ENCODE peak calls at places on chromosomes 11 and 22, in seven cellular contexts. One of them, this sample, is unnamed.

GRCh38 chr22:41197808-41198585 is 7.1 kb upstream of the L3MBTL2 start:
- DNase-seq in cardiac muscle cell: no peak
- DNase-seq in stomach: peak; percentile 50
- DNase-seq in pancreas: no peak
- DNase-seq in heart right ventricle: no peak
- DNase-seq in CD8-positive, alpha-beta memory T cell: peak; percentile 73
- DNase-seq in endothelial cell of umbilical vein: peak; percentile 73
- DNase-seq in this sample: no peak

GRCh38 chr11:65493367-65494176 is 5.3 kb upstream of the MALAT1 start:
- DNase-seq in pancreas: peak; percentile 68
- DNase-seq in stomach: peak; percentile 88
- DNase-seq in endothelial cell of umbilical vein: peak; percentile 87
- DNase-seq in heart right ventricle: peak; percentile 86
- DNase-seq in cardiac muscle cell: peak; percentile 93
- DNase-seq in CD8-positive, alpha-beta memory T cell: no peak
- DNase-seq in this sample: no peak

GRCh38 chr11:11243790-11244469 is 109.1 kb downstream of the CSNK2A3 start:
- DNase-seq in CD8-positive, alpha-beta memory T cell: peak; percentile 64
- DNase-seq in stomach: no peak
- DNase-seq in endothelial cell of umbilical vein: peak; percentile 34
- DNase-seq in heart right ventricle: peak; percentile 70
- DNase-seq in pancreas: no peak
- DNase-seq in cardiac muscle cell: peak; percentile 20
- DNase-seq in this sample: peak; percentile 2

GRCh38 chr11:67640758-67641113 is 1.2 kb upstream of the TBX10 start:
- DNase-seq in cardiac muscle cell: no peak
- DNase-seq in pancreas: no peak
- DNase-seq in heart right ventricle: no peak
- DNase-seq in CD8-positive, alpha-beta memory T cell: no peak
- DNase-seq in stomach: no peak
- DNase-seq in endothelial cell of umbilical vein: no peak
- DNase-seq in this sample: no peak

GRCh38 chr22:19565921-19566598 is 41.9 kb upstream of the CLDN5 start:
- DNase-seq in stomach: no peak
- DNase-seq in heart right ventricle: no peak
- DNase-seq in endothelial cell of umbilical vein: peak; percentile 98
- DNase-seq in CD8-positive, alpha-beta memory T cell: no peak
- DNase-seq in pancreas: no peak
- DNase-seq in cardiac muscle cell: no peak
- DNase-seq in this sample: no peak

GRCh38 chr11:79312591-79313267 is 128.1 kb downstream of the TENM4 start:
- DNase-seq in cardiac muscle cell: peak; percentile 7
- DNase-seq in CD8-positive, alpha-beta memory T cell: no peak
- DNase-seq in endothelial cell of umbilical vein: no peak
- DNase-seq in pancreas: no peak
- DNase-seq in heart right ventricle: no peak
- DNase-seq in stomach: no peak
- DNase-seq in this sample: no peak

GRCh38 chr11:44005076-44005800 is 42.5 kb upstream of the ACCSL start:
- DNase-seq in stomach: peak; percentile 23
- DNase-seq in pancreas: no peak
- DNase-seq in CD8-positive, alpha-beta memory T cell: no peak
- DNase-seq in cardiac muscle cell: no peak
- DNase-seq in endothelial cell of umbilical vein: no peak
- DNase-seq in heart right ventricle: no peak
- DNase-seq in this sample: no peak

GRCh38 chr11:116774661-116775060 is 1.9 kb upstream of the BUD13 start:
- DNase-seq in stomach: no peak
- DNase-seq in CD8-positive, alpha-beta memory T cell: no peak
- DNase-seq in pancreas: no peak
- DNase-seq in cardiac muscle cell: no peak
- DNase-seq in heart right ventricle: no peak
- DNase-seq in endothelial cell of umbilical vein: no peak
- DNase-seq in this sample: no peak

GRCh38 chr22:22201185-22201924 is 43.2 kb upstream of the VPREB1 start:
- DNase-seq in heart right ventricle: no peak
- DNase-seq in pancreas: no peak
- DNase-seq in CD8-positive, alpha-beta memory T cell: peak; percentile 52
- DNase-seq in cardiac muscle cell: no peak
- DNase-seq in stomach: peak; percentile 48
- DNase-seq in endothelial cell of umbilical vein: peak; percentile 15
- DNase-seq in this sample: no peak

GRCh38 chr11:5666396-5666780 is 18.5 kb downstream of the TRIM5 start:
- DNase-seq in endothelial cell of umbilical vein: no peak
- DNase-seq in heart right ventricle: no peak
- DNase-seq in stomach: no peak
- DNase-seq in pancreas: no peak
- DNase-seq in CD8-positive, alpha-beta memory T cell: no peak
- DNase-seq in cardiac muscle cell: no peak
- DNase-seq in this sample: no peak

GRCh38 chr11:5663511-5663910 is 21.4 kb downstream of the TRIM5 start:
- DNase-seq in pancreas: no peak
- DNase-seq in stomach: no peak
- DNase-seq in cardiac muscle cell: no peak
- DNase-seq in endothelial cell of umbilical vein: no peak
- DNase-seq in heart right ventricle: no peak
- DNase-seq in CD8-positive, alpha-beta memory T cell: no peak
- DNase-seq in this sample: no peak

GRCh38 chr11:5665051-5665450 is 19.8 kb downstream of the TRIM5 start:
- DNase-seq in pancreas: no peak
- DNase-seq in CD8-positive, alpha-beta memory T cell: no peak
- DNase-seq in stomach: no peak
- DNase-seq in heart right ventricle: no peak
- DNase-seq in endothelial cell of umbilical vein: no peak
- DNase-seq in cardiac muscle cell: no peak
- DNase-seq in this sample: no peak

GRCh38 chr11:5665746-5666395 is 19.0 kb downstream of the TRIM5 start:
- DNase-seq in endothelial cell of umbilical vein: no peak
- DNase-seq in CD8-positive, alpha-beta memory T cell: no peak
- DNase-seq in stomach: no peak
- DNase-seq in heart right ventricle: no peak
- DNase-seq in pancreas: no peak
- DNase-seq in cardiac muscle cell: no peak
- DNase-seq in this sample: no peak
- H3K27ac ChIP-seq in endothelial cell of umbilical vein: no peak overlapping the region
- H3K27ac ChIP-seq in CD8-positive, alpha-beta memory T cell: no peak overlapping the region
- H3K27ac ChIP-seq in stomach: no peak overlapping the region
- H3K27ac ChIP-seq in heart right ventricle: no peak overlapping the region
- H3K27ac ChIP-seq in pancreas: no peak overlapping the region
- H3K27ac ChIP-seq in cardiac muscle cell: peak overlapping the region; percentile 74
- H3K27ac ChIP-seq in this sample: no peak overlapping the region

GRCh38 chr11:282171-282570 is 4.0 kb downstream of the NLRP6 start:
- DNase-seq in stomach: no peak
- DNase-seq in CD8-positive, alpha-beta memory T cell: no peak
- DNase-seq in heart right ventricle: no peak
- DNase-seq in pancreas: no peak
- DNase-seq in cardiac muscle cell: no peak
- DNase-seq in endothelial cell of umbilical vein: no peak
- DNase-seq in this sample: no peak

GRCh38 chr11:281486-282161 is 3.4 kb downstream of the NLRP6 start:
- DNase-seq in heart right ventricle: peak; percentile 1
- DNase-seq in CD8-positive, alpha-beta memory T cell: no peak
- DNase-seq in pancreas: no peak
- DNase-seq in cardiac muscle cell: no peak
- DNase-seq in stomach: no peak
- DNase-seq in endothelial cell of umbilical vein: no peak
- DNase-seq in this sample: no peak

GRCh38 chr11:279040-279965 is 1.1 kb downstream of the NLRP6 start:
- DNase-seq in cardiac muscle cell: no peak
- DNase-seq in pancreas: no peak
- DNase-seq in heart right ventricle: peak; percentile 3
- DNase-seq in endothelial cell of umbilical vein: no peak
- DNase-seq in stomach: no peak
- DNase-seq in CD8-positive, alpha-beta memory T cell: no peak
- DNase-seq in this sample: no peak

GRCh38 chr11:279966-280761 is 2.0 kb downstream of the NLRP6 start:
- DNase-seq in stomach: no peak
- DNase-seq in heart right ventricle: peak; percentile 5
- DNase-seq in CD8-positive, alpha-beta memory T cell: peak; percentile 71
- DNase-seq in pancreas: peak; percentile 77
- DNase-seq in cardiac muscle cell: peak; percentile 47
- DNase-seq in endothelial cell of umbilical vein: no peak
- DNase-seq in this sample: no peak

DNA sequence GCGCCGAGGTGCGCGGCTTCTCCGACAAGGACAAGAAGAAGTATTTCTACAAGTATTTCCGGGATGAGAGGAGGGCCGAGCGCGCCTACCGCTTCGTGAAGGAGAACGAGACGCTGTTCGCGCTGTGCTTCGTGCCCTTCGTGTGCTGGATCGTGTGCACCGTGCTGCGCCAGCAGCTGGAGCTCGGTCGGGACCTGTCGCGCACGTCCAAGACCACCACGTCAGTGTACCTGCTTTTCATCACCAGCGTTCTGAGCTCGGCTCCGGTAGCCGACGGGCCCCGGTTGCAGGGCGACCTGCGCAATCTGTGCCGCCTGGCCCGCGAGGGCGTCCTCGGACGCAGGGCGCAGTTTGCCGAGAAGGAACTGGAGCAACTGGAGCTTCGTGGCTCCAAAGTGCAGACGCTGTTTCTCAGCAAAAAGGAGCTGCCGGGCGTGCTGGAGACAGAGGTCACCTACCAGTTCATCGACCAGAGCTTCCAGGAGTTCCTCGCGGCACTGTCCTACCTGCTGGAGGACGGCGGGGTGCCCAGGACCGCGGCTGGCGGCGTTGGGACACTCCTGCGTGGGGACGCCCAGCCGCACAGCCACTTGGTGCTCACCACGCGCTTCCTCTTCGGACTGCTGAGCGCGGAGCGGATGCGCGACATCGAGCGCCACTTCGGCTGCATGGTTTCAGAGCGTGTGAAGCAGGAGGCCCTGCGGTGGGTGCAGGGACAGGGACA is 2.7 kb downstream of the NLRP6 start:
- DNase-seq in pancreas: no peak
- DNase-seq in heart right ventricle: peak; percentile 3
- DNase-seq in endothelial cell of umbilical vein: no peak
- DNase-seq in stomach: no peak
- DNase-seq in cardiac muscle cell: no peak
- DNase-seq in CD8-positive, alpha-beta memory T cell: peak; percentile 67
- DNase-seq in this sample: no peak
- H3K4me3 ChIP-seq in pancreas: peak overlapping the region; percentile 41
- H3K4me3 ChIP-seq in heart right ventricle: no peak overlapping the region
- H3K4me3 ChIP-seq in endothelial cell of umbilical vein: no peak overlapping the region
- H3K4me3 ChIP-seq in stomach: peak overlapping the region; percentile 37
- H3K4me3 ChIP-seq in cardiac muscle cell: no peak overlapping the region
- H3K4me3 ChIP-seq in CD8-positive, alpha-beta memory T cell: peak overlapping the region; percentile 70
- H3K4me3 ChIP-seq in this sample: peak overlapping the region; percentile 63

DNA sequence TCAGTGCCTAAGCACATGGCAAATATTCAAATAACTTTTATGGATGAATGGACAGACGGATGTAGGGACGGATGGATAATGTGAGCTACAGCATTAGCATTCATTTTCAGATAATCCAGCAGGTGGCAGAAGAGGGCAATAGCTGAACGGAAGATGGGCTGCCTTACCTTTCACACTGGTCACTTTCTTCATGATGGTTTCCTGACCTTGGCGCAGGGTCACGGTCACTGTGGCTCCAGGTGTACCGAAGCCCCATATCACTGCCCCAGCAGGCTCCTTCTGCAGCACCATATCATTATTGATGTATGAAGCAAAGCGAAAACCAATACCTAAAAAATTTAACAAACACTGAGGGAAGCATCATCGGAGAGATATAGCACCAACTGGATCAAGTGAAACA is 4.3 kb downstream of the SIAE start:
- DNase-seq in cardiac muscle cell: peak; percentile 69
- DNase-seq in CD8-positive, alpha-beta memory T cell: peak; percentile 58
- DNase-seq in pancreas: peak; percentile 25
- DNase-seq in heart right ventricle: peak; percentile 61
- DNase-seq in stomach: peak; percentile 33
- DNase-seq in endothelial cell of umbilical vein: peak; percentile 64
- DNase-seq in this sample: no peak
- H3K4me1 ChIP-seq in cardiac muscle cell: peaks cover 4% of the 10 kb centered on the region
- H3K4me1 ChIP-seq in CD8-positive, alpha-beta memory T cell: peaks cover 31% of the 10 kb centered on the region
- H3K4me1 ChIP-seq in pancreas: no peaks in the 10 kb centered on the region
- H3K4me1 ChIP-seq in heart right ventricle: peaks cover 9% of the 10 kb centered on the region
- H3K4me1 ChIP-seq in stomach: peaks cover 14% of the 10 kb centered on the region
- H3K4me1 ChIP-seq in endothelial cell of umbilical vein: peaks cover 12% of the 10 kb centered on the region
- H3K4me1 ChIP-seq in this sample: peaks cover 17% of the 10 kb centered on the region

DNA sequence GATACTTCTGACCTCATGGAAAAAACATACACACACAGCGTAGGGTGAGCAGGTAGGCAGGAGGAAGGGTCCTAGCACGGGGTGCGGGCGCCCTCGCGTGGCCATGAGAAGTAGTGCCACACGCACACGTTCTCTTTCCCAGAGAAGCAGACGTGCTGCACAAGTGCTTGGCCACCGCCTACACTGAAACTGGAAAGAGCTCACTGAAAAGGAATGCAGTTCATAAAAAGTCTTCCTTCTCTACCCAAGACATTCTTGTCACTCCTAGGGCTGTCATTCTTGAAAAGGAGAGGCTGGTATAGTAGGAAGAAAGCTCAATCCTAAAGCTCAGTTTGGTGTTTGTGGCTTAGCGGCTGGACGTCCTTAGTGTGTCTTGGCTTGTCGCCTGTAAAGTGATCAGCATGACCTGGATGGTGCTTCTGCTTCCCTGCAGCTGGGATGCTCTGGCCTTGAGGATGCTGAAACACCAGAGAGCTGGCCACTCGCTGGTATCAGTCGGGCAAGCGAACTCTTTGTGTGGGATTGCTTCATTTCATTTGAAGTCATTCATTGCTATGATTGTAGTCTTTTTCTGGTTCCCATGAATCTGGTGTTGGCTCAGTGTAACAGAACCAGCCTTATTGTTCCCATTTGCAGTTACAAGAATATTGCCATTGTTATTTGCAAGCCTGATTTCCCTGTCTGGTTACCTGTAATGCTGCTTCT is 303.8 kb downstream of the NTM start:
- DNase-seq in stomach: peak; percentile 71
- DNase-seq in pancreas: peak; percentile 32
- DNase-seq in endothelial cell of umbilical vein: peak; percentile 62
- DNase-seq in cardiac muscle cell: peak; percentile 85
- DNase-seq in heart right ventricle: peak; percentile 46
- DNase-seq in CD8-positive, alpha-beta memory T cell: no peak
- DNase-seq in this sample: no peak
- H3K27ac ChIP-seq in stomach: no peak overlapping the region
- H3K27ac ChIP-seq in pancreas: no peak overlapping the region
- H3K27ac ChIP-seq in endothelial cell of umbilical vein: no peak overlapping the region
- H3K27ac ChIP-seq in cardiac muscle cell: no peak overlapping the region
- H3K27ac ChIP-seq in heart right ventricle: no peak overlapping the region
- H3K27ac ChIP-seq in CD8-positive, alpha-beta memory T cell: no peak overlapping the region
- H3K27ac ChIP-seq in this sample: no peak overlapping the region

This sample was measured in effector memory CD4-positive, alpha-beta T cell.